ENCODE peak calls at places on chromosomes 16 and 17, in eight cellular contexts. One of them, this sample, is unnamed.
A peak's percentile ranks its signal among the peaks of the same experiment; 100 is the strongest.

GRCh38 chr16:48318630-48319029 is 66.6 kb downstream of the SIAH1 start:
- DNase-seq in activated naive CD4-positive, alpha-beta T cell treated with anti-CD3 and anti-CD28 coated beads for 36 hours: peak; percentile 45
- DNase-seq in EH: peak; percentile 74
- DNase-seq in iris pigment epithelial cell: peak; percentile 65
- DNase-seq in NCI-H748 treated with DMSO at 0.1 percent for 48 hours: no peak
- DNase-seq in cerebellar cortex: no peak
- DNase-seq in CD4-positive, alpha-beta T cell: peak; percentile 4
- DNase-seq in Daoy: peak; percentile 13
- DNase-seq in this sample: no peak

GRCh38 chr16:88013091-88013609 is 61.9 kb downstream of the BANP start:
- DNase-seq in EH: peak; percentile 48
- DNase-seq in cerebellar cortex: no peak
- DNase-seq in Daoy: peak; percentile 58
- DNase-seq in CD4-positive, alpha-beta T cell: no peak
- DNase-seq in iris pigment epithelial cell: peak; percentile 16
- DNase-seq in activated naive CD4-positive, alpha-beta T cell treated with anti-CD3 and anti-CD28 coated beads for 36 hours: no peak
- DNase-seq in NCI-H748 treated with DMSO at 0.1 percent for 48 hours: no peak
- DNase-seq in this sample: no peak

GRCh38 chr17:82178499-82179290 is 33.9 kb downstream of the CCDC57 start:
- DNase-seq in Daoy: no peak
- DNase-seq in EH: no peak
- DNase-seq in activated naive CD4-positive, alpha-beta T cell treated with anti-CD3 and anti-CD28 coated beads for 36 hours: no peak
- DNase-seq in cerebellar cortex: no peak
- DNase-seq in iris pigment epithelial cell: no peak
- DNase-seq in CD4-positive, alpha-beta T cell: no peak
- DNase-seq in NCI-H748 treated with DMSO at 0.1 percent for 48 hours: no peak
- DNase-seq in this sample: no peak

GRCh38 chr16:16105646-16106045 is 117.6 kb downstream of the ABCC6 start:
- DNase-seq in NCI-H748 treated with DMSO at 0.1 percent for 48 hours: no peak
- DNase-seq in Daoy: no peak
- DNase-seq in cerebellar cortex: no peak
- DNase-seq in iris pigment epithelial cell: no peak
- DNase-seq in activated naive CD4-positive, alpha-beta T cell treated with anti-CD3 and anti-CD28 coated beads for 36 hours: no peak
- DNase-seq in CD4-positive, alpha-beta T cell: no peak
- DNase-seq in EH: no peak
- DNase-seq in this sample: no peak

GRCh38 chr16:23979426-23979825 is 143.6 kb downstream of the PRKCB start:
- DNase-seq in EH: no peak
- DNase-seq in CD4-positive, alpha-beta T cell: no peak
- DNase-seq in iris pigment epithelial cell: no peak
- DNase-seq in cerebellar cortex: no peak
- DNase-seq in Daoy: no peak
- DNase-seq in activated naive CD4-positive, alpha-beta T cell treated with anti-CD3 and anti-CD28 coated beads for 36 hours: no peak
- DNase-seq in NCI-H748 treated with DMSO at 0.1 percent for 48 hours: no peak
- DNase-seq in this sample: no peak

GRCh38 chr16:13471036-13471435 is 448.9 kb upstream of the ERCC4 start:
- DNase-seq in NCI-H748 treated with DMSO at 0.1 percent for 48 hours: no peak
- DNase-seq in cerebellar cortex: no peak
- DNase-seq in activated naive CD4-positive, alpha-beta T cell treated with anti-CD3 and anti-CD28 coated beads for 36 hours: no peak
- DNase-seq in Daoy: no peak
- DNase-seq in CD4-positive, alpha-beta T cell: no peak
- DNase-seq in EH: no peak
- DNase-seq in iris pigment epithelial cell: no peak
- DNase-seq in this sample: no peak

GRCh38 chr17:73203135-73203787 is 10.4 kb downstream of the COG1 start:
- DNase-seq in CD4-positive, alpha-beta T cell: no peak
- DNase-seq in activated naive CD4-positive, alpha-beta T cell treated with anti-CD3 and anti-CD28 coated beads for 36 hours: peak; percentile 46
- DNase-seq in Daoy: peak; percentile 27
- DNase-seq in EH: peak; percentile 36
- DNase-seq in iris pigment epithelial cell: peak; percentile 40
- DNase-seq in cerebellar cortex: no peak
- DNase-seq in NCI-H748 treated with DMSO at 0.1 percent for 48 hours: no peak
- DNase-seq in this sample: peak; percentile 67

GRCh38 chr17:79794659-79795511 is 2.0 kb downstream of the CBX8 start:
- DNase-seq in Daoy: no peak
- DNase-seq in activated naive CD4-positive, alpha-beta T cell treated with anti-CD3 and anti-CD28 coated beads for 36 hours: no peak
- DNase-seq in NCI-H748 treated with DMSO at 0.1 percent for 48 hours: no peak
- DNase-seq in cerebellar cortex: no peak
- DNase-seq in EH: no peak
- DNase-seq in iris pigment epithelial cell: no peak
- DNase-seq in CD4-positive, alpha-beta T cell: no peak
- DNase-seq in this sample: no peak

GRCh38 chr16:27374794-27375499 is 27.0 kb upstream of the IL21R start:
- DNase-seq in CD4-positive, alpha-beta T cell: no peak
- DNase-seq in EH: peak; percentile 79
- DNase-seq in iris pigment epithelial cell: peak; percentile 91
- DNase-seq in cerebellar cortex: peak; percentile 81
- DNase-seq in activated naive CD4-positive, alpha-beta T cell treated with anti-CD3 and anti-CD28 coated beads for 36 hours: peak; percentile 81
- DNase-seq in Daoy: peak; percentile 61
- DNase-seq in NCI-H748 treated with DMSO at 0.1 percent for 48 hours: peak; percentile 12
- DNase-seq in this sample: peak; percentile 97

GRCh38 chr16:57997176-57997527 is 3.3 kb downstream of the ZNF319 start:
- DNase-seq in cerebellar cortex: no peak
- DNase-seq in NCI-H748 treated with DMSO at 0.1 percent for 48 hours: no peak
- DNase-seq in CD4-positive, alpha-beta T cell: no peak
- DNase-seq in activated naive CD4-positive, alpha-beta T cell treated with anti-CD3 and anti-CD28 coated beads for 36 hours: no peak
- DNase-seq in EH: no peak
- DNase-seq in iris pigment epithelial cell: no peak
- DNase-seq in Daoy: no peak
- DNase-seq in this sample: no peak

GRCh38 chr16:55552621-55553020 is 13.9 kb upstream of the CAPNS2 start:
- DNase-seq in CD4-positive, alpha-beta T cell: no peak
- DNase-seq in cerebellar cortex: no peak
- DNase-seq in EH: peak; percentile 86
- DNase-seq in Daoy: peak; percentile 47
- DNase-seq in iris pigment epithelial cell: peak; percentile 64
- DNase-seq in activated naive CD4-positive, alpha-beta T cell treated with anti-CD3 and anti-CD28 coated beads for 36 hours: no peak
- DNase-seq in NCI-H748 treated with DMSO at 0.1 percent for 48 hours: no peak
- DNase-seq in this sample: no peak

GRCh38 chr17:82230627-82231311 is 1.9 kb downstream of the SLC16A3 start:
- DNase-seq in NCI-H748 treated with DMSO at 0.1 percent for 48 hours: no peak
- DNase-seq in iris pigment epithelial cell: peak; percentile 90
- DNase-seq in CD4-positive, alpha-beta T cell: no peak
- DNase-seq in EH: peak; percentile 91
- DNase-seq in activated naive CD4-positive, alpha-beta T cell treated with anti-CD3 and anti-CD28 coated beads for 36 hours: peak; percentile 44
- DNase-seq in cerebellar cortex: peak; percentile 55
- DNase-seq in Daoy: peak; percentile 87
- DNase-seq in this sample: peak; percentile 82